ENCODE peak calls at places on chromosomes 13 and 19, in four cellular contexts. Z, Y, J and H are unnamed samples.

GRCh38 chr13:38703255-38703654 is 16.4 kb downstream of the FREM2 start:
- DNase-seq in Z (no peak), Y (no peak), J (no peak), H (no peak)

GRCh38 chr13:60137911-60138570 is 25.7 kb downstream of the DIAPH3 start:
- DNase-seq in Z (no peak), Y (no peak), J (no peak), H (no peak)

GRCh38 chr13:27334774-27335490 is 64.3 kb downstream of the RASL11A start:
- DNase-seq in Z (no peak), Y (no peak), J (no peak), H (no peak)

GRCh38 chr19:44521370-44521769 is 8.1 kb downstream of the CEACAM20 start:
- DNase-seq in Z (no peak), Y (no peak), J (no peak), H (no peak)

GRCh38 chr13:83881917-83882625 is at the start of gene SLITRK1:
- DNase-seq in Z (no peak), Y (peak), J (peak), H (peak)

GRCh38 chr13:50518791-50519201 is 324.7 kb downstream of the DLEU7 start:
- DNase-seq in Z (no peak), Y (no peak), J (no peak), H (no peak)

GRCh38 chr13:101473458-101473857 is 21.0 kb downstream of the ITGBL1 start:
- DNase-seq in Z (peak), Y (no peak), J (no peak), H (no peak)

GRCh38 chr13:92433386-92433785 is 793.2 kb upstream of the GPC6 start:
- DNase-seq in Z (no peak), Y (no peak), J (no peak), H (no peak)

GRCh38 chr19:19201697-19202630 is 1.2 kb downstream of the NR2C2AP start:
- DNase-seq in Z (no peak), Y (no peak), J (no peak), H (no peak)

GRCh38 chr13:108728370-108728769 is 99.0 kb downstream of the MYO16 start:
- DNase-seq in Z (no peak), Y (no peak), J (no peak), H (peak)

GRCh38 chr19:32870154-32870573 is 597 bp upstream of the SLC7A9 start:
- DNase-seq in Z (no peak), Y (no peak), J (no peak), H (no peak)

GRCh38 chr19:461664-462551 is 1.1 kb upstream of the SHC2 start:
- DNase-seq in Z (no peak), Y (peak), J (no peak), H (no peak)

GRCh38 chr19:19538077-19538764 is at the start of gene CILP2:
- DNase-seq in Z (peak), Y (no peak), J (no peak), H (no peak)

GRCh38 chr13:28719227-28719562 is 425 bp upstream of the SLC46A3 start:
- DNase-seq in Z (no peak), Y (no peak), J (no peak), H (no peak)

GRCh38 chr13:79392882-79393563 is 13.0 kb downstream of the RBM26 start:
- DNase-seq in Z (peak), Y (no peak), J (peak), H (peak)

GRCh38 chr13:110448230-110448629 is 113.3 kb downstream of the RAB20 start:
- DNase-seq in Z (peak), Y (no peak), J (no peak), H (no peak)

GRCh38 chr19:22545751-22546150 is 88.4 kb upstream of the ZNF492 start:
- DNase-seq in Z (peak), Y (no peak), J (peak), H (peak)

GRCh38 chr13:29520671-29521070 is 74.8 kb downstream of the SLC7A1 start:
- DNase-seq in Z (peak), Y (no peak), J (no peak), H (no peak)

GRCh38 chr19:39417463-39418181 is 5.2 kb downstream of the PLEKHG2 start:
- DNase-seq in Z (no peak), Y (no peak), J (no peak), H (no peak)

GRCh38 chr19:10450853-10451609 is 30.7 kb downstream of the PDE4A start:
- DNase-seq in Z (no peak), Y (no peak), J (no peak), H (peak)

GRCh38 chr19:46271488-46272197 is 25.2 kb upstream of the HIF3A start:
- DNase-seq in Z (peak), Y (no peak), J (no peak), H (no peak)

GRCh38 chr13:110126391-110126961 is 180.5 kb downstream of the COL4A1 start:
- DNase-seq in Z (peak), Y (no peak), J (no peak), H (no peak)

GRCh38 chr19:4991996-4992698 is 23.2 kb downstream of the KDM4B start:
- DNase-seq in Z (no peak), Y (no peak), J (no peak), H (no peak)

GRCh38 chr13:49997935-49998334 is 1.1 kb downstream of the TRIM13 start:
- DNase-seq in Z (no peak), Y (no peak), J (no peak), H (no peak)